ENCODE peak calls at places on chromosomes 7 and 10, in seven cellular contexts. B is DND-41; V is PC-9; G is endodermal cell; N is PC-3; K is body of pancreas; A is CD8-positive, alpha-beta T cell. X is an unnamed sample.

GRCh38 chr10:27190508-27190907 is 35.4 kb downstream of the MASTL start:
- DNase-seq in G (no peak), A (no peak), V (no peak), B (no peak), K (no peak), N (peak; percentile 12), X (no peak)

GRCh38 chr7:100745184-100745583 is 11.8 kb downstream of the ZAN start:
- DNase-seq in G (no peak), A (no peak), V (no peak), B (no peak), K (peak; percentile 36), N (no peak), X (no peak)

GRCh38 chr10:130018253-130018652 is 54.2 kb upstream of the EBF3 start:
- DNase-seq in G (peak; percentile 63), B (peak; percentile 84), A (no peak), N (peak; percentile 46), K (no peak), V (no peak), X (no peak)

GRCh38 chr7:507623-508305 is 11.9 kb downstream of the PDGFA start:
- DNase-seq in V (no peak), B (no peak), K (no peak), G (no peak), N (no peak), A (no peak), X (no peak)

GRCh38 chr10:115355162-115355760 is 262.1 kb downstream of the ATRNL1 start:
- DNase-seq in V (no peak), N (peak; percentile 62), K (peak; percentile 42), B (peak; percentile 48), A (no peak), G (peak; percentile 76), X (no peak)

GRCh38 chr10:66586073-66586472 is 339.8 kb upstream of the LRRTM3 start:
- DNase-seq in K (peak; percentile 26), G (peak; percentile 77), V (no peak), A (no peak), N (peak; percentile 83), B (no peak), X (no peak)

GRCh38 chr7:76409537-76409936 is at the start of gene SSC4D:
- DNase-seq in A (no peak), B (no peak), V (no peak), K (peak; percentile 32), N (no peak), G (peak; percentile 95), X (no peak)

GRCh38 chr10:26843736-26844135 is 17.0 kb downstream of the ABI1 start:
- DNase-seq in B (no peak), N (no peak), K (no peak), V (no peak), A (no peak), G (no peak), X (no peak)

GRCh38 chr10:73899401-73899780 is 11.5 kb upstream of the PLAU start:
- DNase-seq in A (no peak), K (no peak), N (peak; percentile 100), V (peak; percentile 99), G (no peak), B (no peak), X (no peak)

GRCh38 chr10:76649723-76650127 is 987.9 kb downstream of the KCNMA1 start:
- DNase-seq in V (no peak), A (no peak), B (no peak), K (no peak), N (peak; percentile 66), G (no peak), X (no peak)

GRCh38 chr7:2487586-2488271 is 11.5 kb upstream of the GRIFIN start:
- DNase-seq in V (no peak), N (no peak), G (no peak), A (no peak), B (no peak), K (no peak), X (no peak)
- H3K4me3 ChIP-seq in V (no peak overlapping the region), N (no peak overlapping the region), G (no peak overlapping the region), A (no peak overlapping the region), B (no peak overlapping the region), K (no peak overlapping the region), X (no peak overlapping the region)

DNA sequence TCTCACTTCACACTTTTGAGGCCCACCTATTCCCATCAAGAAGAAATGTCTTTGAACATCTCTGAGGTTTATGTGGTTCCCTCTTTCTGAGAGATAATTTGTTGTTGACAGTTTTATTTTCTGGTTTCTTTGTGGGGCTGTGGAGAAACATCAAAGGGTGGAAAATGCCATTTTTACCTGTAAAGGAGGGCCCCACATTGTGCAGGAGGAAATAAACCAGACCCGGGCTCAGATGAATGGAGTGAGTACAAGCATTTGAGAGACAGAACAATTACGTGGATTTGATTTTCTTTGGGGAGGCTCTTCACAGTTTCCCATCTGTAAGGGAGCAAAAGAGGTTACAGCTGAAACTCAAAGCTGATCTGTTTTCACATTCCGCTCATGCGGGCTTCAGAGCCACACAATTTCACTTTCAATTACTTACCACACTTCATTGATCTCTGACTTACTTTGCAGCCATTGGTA is 29.8 kb downstream of the ITPRIP start:
- DNase-seq in N (no peak), B (peak; percentile 40), K (no peak), V (no peak), A (no peak), G (no peak), X (peak; percentile 77)
- H3K27ac ChIP-seq in N (no peak overlapping the region), B (no peak overlapping the region), K (no peak overlapping the region), V (no peak overlapping the region), A (no peak overlapping the region), G (no peak overlapping the region), X (no peak overlapping the region)

GRCh38 chr10:44806895-44807294 is 104.2 kb upstream of the TMEM72 start:
- DNase-seq in G (no peak), N (no peak), K (no peak), A (no peak), V (no peak), B (no peak), X (no peak)
- H3K4me1 ChIP-seq in G (no peaks in the 10 kb centered on the region), N (peaks cover 5% of the 10 kb centered on the region), K (peaks cover 55% of the 10 kb centered on the region), A (no peaks in the 10 kb centered on the region), V (no peaks in the 10 kb centered on the region), B (no peaks in the 10 kb centered on the region), X (no peaks in the 10 kb centered on the region)

GRCh38 chr7:155491812-155492211 is 33.9 kb downstream of the EN2 start:
- DNase-seq in G (no peak), V (no peak), K (no peak), B (no peak), A (no peak), N (no peak), X (no peak)
- H3K4me3 ChIP-seq in G (no peak overlapping the region), V (no peak overlapping the region), K (no peak overlapping the region), B (no peak overlapping the region), A (no peak overlapping the region), N (no peak overlapping the region), X (no peak overlapping the region)

DNA sequence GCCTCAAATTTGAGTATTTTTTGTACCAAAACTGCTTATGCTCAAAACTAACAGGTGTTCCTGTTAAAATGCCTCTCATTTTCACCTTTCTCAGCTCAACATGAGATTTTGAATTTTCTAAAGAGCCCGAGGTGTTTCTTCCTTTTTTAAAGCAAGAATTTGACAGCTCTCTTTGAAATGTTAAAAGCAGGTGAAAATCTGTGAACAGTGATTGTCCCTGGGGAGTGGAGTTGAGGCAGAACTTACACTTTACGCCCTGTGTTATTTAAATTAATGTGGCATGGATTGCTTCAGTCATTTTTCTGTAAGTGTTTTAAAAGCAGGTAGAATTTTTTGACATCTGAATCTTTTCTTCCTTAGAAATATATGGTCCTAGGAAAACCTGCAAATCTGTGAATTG is 9.2 kb upstream of the GPR15LG start:
- DNase-seq in B (no peak), V (no peak), G (no peak), A (no peak), N (no peak), K (no peak), X (no peak)
- H3K27ac ChIP-seq in B (no peak overlapping the region), V (no peak overlapping the region), G (no peak overlapping the region), A (no peak overlapping the region), N (no peak overlapping the region), K (no peak overlapping the region), X (no peak overlapping the region)

DNA sequence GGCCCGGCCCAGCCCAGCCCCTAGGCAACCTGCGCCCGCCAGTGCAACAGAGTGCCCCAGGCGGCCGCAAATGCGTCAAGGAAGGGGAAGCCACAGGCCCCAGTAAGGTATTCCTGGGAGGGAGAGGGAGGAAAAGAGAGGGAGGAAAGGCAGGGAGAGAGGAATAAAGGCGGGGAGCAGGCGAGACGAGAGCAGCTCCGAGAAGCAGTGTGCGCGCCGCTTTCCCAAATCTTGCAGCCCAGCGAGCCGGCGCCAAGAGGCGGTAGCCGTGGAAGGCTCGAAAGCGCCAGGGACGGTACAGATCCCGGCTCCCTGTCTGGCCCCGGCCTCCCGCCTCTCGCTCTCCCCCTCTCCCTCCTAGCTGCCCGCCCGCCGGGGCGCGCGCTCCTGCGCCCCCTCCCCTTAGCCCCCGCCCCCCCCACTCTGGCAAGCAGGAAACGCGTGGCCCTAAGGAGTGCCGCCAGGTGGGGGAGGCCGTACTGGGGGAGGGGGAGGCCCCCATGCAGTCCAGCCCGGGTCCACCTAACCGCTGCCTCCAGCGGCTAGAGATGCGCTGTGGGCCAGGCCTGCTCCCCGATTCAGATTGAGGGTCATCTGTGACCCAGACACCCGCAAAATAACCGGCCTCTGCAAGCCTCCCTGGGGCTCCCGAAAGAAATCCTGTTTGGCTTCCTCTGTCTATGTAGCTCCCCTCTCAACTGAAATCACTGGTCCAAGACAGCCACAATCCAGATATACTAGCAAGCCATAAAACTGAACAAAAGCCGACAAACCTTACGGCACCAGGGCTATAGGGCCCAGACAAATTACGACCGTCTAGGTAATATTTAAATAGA is 4.2 kb downstream of the HOXA10 start:
- DNase-seq in V (peak; percentile 66), K (no peak), N (peak; percentile 62), A (no peak), B (no peak), G (peak; percentile 83), X (no peak)
- H3K4me1 ChIP-seq in V (peaks cover 20% of the 10 kb centered on the region), K (peaks cover 30% of the 10 kb centered on the region), N (peaks cover 17% of the 10 kb centered on the region), A (peaks cover 56% of the 10 kb centered on the region), B (no peaks in the 10 kb centered on the region), G (no peaks in the 10 kb centered on the region), X (peaks cover 22% of the 10 kb centered on the region)

GRCh38 chr10:100370561-100370975 is 23.5 kb downstream of the SCD start:
- DNase-seq in K (peak; percentile 22), V (peak; percentile 82), B (peak; percentile 43), N (peak; percentile 60), A (peak; percentile 19), G (no peak), X (peak; percentile 24)
- H3K4me3 ChIP-seq in K (no peak overlapping the region), V (peak overlapping the region; percentile 37), B (no peak overlapping the region), N (peak overlapping the region; percentile 49), A (no peak overlapping the region), G (no peak overlapping the region), X (peak overlapping the region; percentile 49)

GRCh38 chr10:62062752-62063512 is 161.4 kb downstream of the ARID5B start:
- DNase-seq in V (no peak), B (no peak), N (no peak), K (no peak), A (no peak), G (no peak), X (no peak)
- H3K27ac ChIP-seq in V (no peak overlapping the region), B (no peak overlapping the region), N (no peak overlapping the region), K (no peak overlapping the region), A (no peak overlapping the region), G (no peak overlapping the region), X (no peak overlapping the region)